ENCODE peak calls at places on chromosomes 3 and 15, in ten cellular contexts. X is fibroblast of mammary gland, N is NCI-H510A treated with DMSO at 0.1 percent for 48 hours, E is T-helper 1 cell, A is OCI-LY7, U is glutamatergic neuron, Q is iris pigment epithelial cell, H is mammary epithelial cell, P is astrocyte of the cerebellum, J is kidney. B is an unnamed sample.
A peak's percentile ranks its signal among the peaks of the same experiment; 100 is the strongest.

GRCh38 chr3:138396752-138397410 is 37.5 kb upstream of the ESYT3 start:
- DNase-seq in N (no peak), J (no peak), P (no peak), Q (no peak), E (no peak), H (no peak), X (no peak), U (no peak), A (peak; percentile 21), B (no peak)

GRCh38 chr15:91108421-91108820 is 8.4 kb downstream of the SV2B start:
- DNase-seq in N (no peak), U (no peak), J (no peak), E (no peak), Q (no peak), H (no peak), A (no peak), X (no peak), P (no peak), B (no peak)

GRCh38 chr3:119700920-119701734 is 1.7 kb upstream of the CFAP91 start:
- DNase-seq in E (no peak), J (no peak), U (no peak), N (no peak), Q (no peak), X (no peak), H (no peak), P (no peak), A (no peak), B (no peak)

GRCh38 chr3:197298341-197298857 is at the start of gene DLG1:
- DNase-seq in X (peak; percentile 93), E (peak; percentile 66), H (peak; percentile 95), A (peak; percentile 92), Q (peak; percentile 97), N (peak; percentile 98), U (peak; percentile 69), P (peak; percentile 95), J (peak; percentile 96), B (peak; percentile 93)

GRCh38 chr3:23999012-23999641 is 54.0 kb downstream of the NR1D2 start:
- DNase-seq in Q (peak; percentile 40), J (no peak), A (peak; percentile 62), N (no peak), U (peak; percentile 82), E (no peak), P (peak; percentile 35), X (peak; percentile 66), H (peak; percentile 33), B (no peak)

GRCh38 chr3:61414456-61414855 is 146.9 kb upstream of the PTPRG start:
- DNase-seq in J (no peak), U (no peak), E (no peak), Q (no peak), P (no peak), H (no peak), N (no peak), X (no peak), A (no peak), B (no peak)

GRCh38 chr3:125150525-125151436 is 61.8 kb downstream of the SLC12A8 start:
- DNase-seq in Q (peak; percentile 59), X (peak; percentile 59), E (no peak), J (no peak), N (peak; percentile 4), U (no peak), P (no peak), A (peak; percentile 68), H (no peak), B (no peak)

GRCh38 chr3:41726891-41727290 is 235.0 kb downstream of the ULK4 start:
- DNase-seq in X (no peak), H (peak; percentile 24), U (no peak), N (no peak), E (no peak), A (no peak), Q (peak; percentile 41), J (no peak), P (no peak), B (no peak)

GRCh38 chr3:65828706-65829105 is 210.0 kb downstream of the MAGI1 start:
- DNase-seq in E (no peak), X (peak; percentile 59), H (peak; percentile 23), A (no peak), P (peak; percentile 18), J (no peak), Q (peak; percentile 46), N (no peak), U (no peak), B (no peak)

GRCh38 chr15:75076277-75076676 is 52.9 kb downstream of the PPCDC start:
- DNase-seq in H (no peak), X (no peak), U (no peak), P (no peak), Q (no peak), A (peak; percentile 28), E (no peak), J (peak; percentile 32), N (no peak), B (no peak)

B was measured in spleen.